ENCODE peak calls at places on chromosomes 6 and 20, in nine cellular contexts. C is heart right ventricle, W is epithelial cell of esophagus, X is ascending aorta, O is PC-9, Y is cardiac fibroblast, I is breast epithelium, D is HepG2, Q is hepatocyte. U is an unnamed sample.

GRCh38 chr20:12345978-12346377 is 428.3 kb downstream of the BTBD3 start:
- DNase-seq in C (no peak), W (no peak), X (no peak), O (no peak), Y (no peak), I (no peak), D (no peak), Q (no peak), U (no peak)

GRCh38 chr6:72250664-72251063 is 364.3 kb downstream of the RIMS1 start:
- DNase-seq in C (no peak), W (no peak), X (no peak), O (no peak), Y (peak; percentile 10), I (no peak), D (no peak), Q (no peak), U (no peak)

GRCh38 chr6:169604076-169604475 is 97.8 kb downstream of the WDR27 start:
- DNase-seq in C (no peak), W (no peak), X (no peak), O (no peak), Y (no peak), I (no peak), D (no peak), Q (no peak), U (no peak)

GRCh38 chr6:124741341-124741740 is 220.9 kb upstream of the RNF217 start:
- DNase-seq in C (no peak), W (peak; percentile 60), X (no peak), O (no peak), Y (no peak), I (no peak), D (no peak), Q (no peak), U (peak; percentile 39)

GRCh38 chr20:37305839-37306238 is 16.4 kb downstream of the MANBAL start:
- DNase-seq in C (no peak), W (no peak), X (no peak), O (no peak), Y (no peak), I (no peak), D (no peak), Q (no peak), U (no peak)

GRCh38 chr6:2744206-2744771 is 6.4 kb downstream of the MYLK4 start:
- DNase-seq in C (peak; percentile 47), W (no peak), X (no peak), O (no peak), Y (peak; percentile 35), I (no peak), D (no peak), Q (no peak), U (peak; percentile 19)

GRCh38 chr6:26103141-26103769 is 16.0 kb downstream of the HFE start:
- DNase-seq in C (no peak), W (peak; percentile 46), X (no peak), O (no peak), Y (peak; percentile 73), I (no peak), D (peak; percentile 66), Q (peak; percentile 46), U (peak; percentile 6)

GRCh38 chr6:18515767-18516166 is 128.6 kb downstream of the RNF144B start:
- DNase-seq in C (no peak), W (peak; percentile 56), X (no peak), O (no peak), Y (no peak), I (no peak), D (no peak), Q (no peak), U (peak; percentile 38)

GRCh38 chr6:135196739-135197510 is 15.8 kb downstream of the MYB start:
- DNase-seq in C (no peak), W (no peak), X (no peak), O (no peak), Y (no peak), I (no peak), D (no peak), Q (no peak), U (no peak)

GRCh38 chr6:30556714-30556963 is 350 bp upstream of the GNL1 start:
- DNase-seq in C (peak; percentile 92), W (peak; percentile 85), X (peak; percentile 95), O (peak; percentile 89), Y (no peak), I (peak; percentile 80), D (no peak), Q (peak; percentile 92), U (no peak)

GRCh38 chr6:47484616-47485015 is 7.0 kb downstream of the CD2AP start:
- DNase-seq in C (no peak), W (peak; percentile 87), X (no peak), O (no peak), Y (peak; percentile 37), I (no peak), D (no peak), Q (peak; percentile 16), U (peak; percentile 60)

GRCh38 chr6:158046201-158047119 is 64.8 kb downstream of the SYNJ2 start:
- DNase-seq in C (no peak), W (no peak), X (no peak), O (no peak), Y (no peak), I (no peak), D (no peak), Q (no peak), U (no peak)

GRCh38 chr6:40160826-40161225 is 226.6 kb upstream of the MOCS1 start:
- DNase-seq in C (no peak), W (peak; percentile 11), X (no peak), O (no peak), Y (no peak), I (no peak), D (no peak), Q (peak; percentile 32), U (no peak)

GRCh38 chr6:89330910-89331309 is 15.8 kb upstream of the GABRR2 start:
- DNase-seq in C (no peak), W (no peak), X (no peak), O (no peak), Y (no peak), I (no peak), D (no peak), Q (no peak), U (no peak)

GRCh38 chr6:37099442-37099841 is 70.5 kb upstream of the PIM1 start:
- DNase-seq in C (no peak), W (peak; percentile 86), X (no peak), O (no peak), Y (no peak), I (no peak), D (peak; percentile 61), Q (no peak), U (no peak)

GRCh38 chr6:75932067-75932466 is 140.4 kb downstream of the IMPG1 start:
- DNase-seq in C (no peak), W (peak; percentile 41), X (no peak), O (peak; percentile 18), Y (peak; percentile 19), I (no peak), D (peak; percentile 49), Q (peak; percentile 69), U (peak; percentile 35)
- TF ChIP-seq CTCF in C (peak; percentile 61), W (peak; percentile 59), X (no peak), O (peak; percentile 63), Y (peak; percentile 60), I (no peak), D (peak; percentile 78), Q (peak; percentile 75), U (peak; percentile 86)

DNA sequence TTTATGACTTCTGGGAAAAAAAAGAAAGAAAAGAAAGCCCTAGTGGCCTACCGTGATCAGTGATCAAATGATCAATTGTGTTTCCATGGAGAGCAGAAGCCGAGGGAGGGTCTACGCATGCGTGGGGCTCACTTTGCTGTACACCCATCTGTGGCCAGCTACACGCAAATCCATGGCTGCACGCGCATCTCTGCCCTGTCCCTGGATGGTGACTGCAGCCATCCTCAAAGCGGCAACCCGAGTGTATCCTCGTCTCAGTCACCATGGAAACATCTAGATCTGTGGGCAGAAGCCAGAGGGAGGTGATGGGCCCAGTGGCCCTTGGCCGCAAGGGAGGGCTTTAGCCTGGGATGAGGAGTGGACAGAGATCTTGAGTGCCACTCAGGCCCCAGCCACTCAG is 786 bp upstream of the ULBP3 start:
- DNase-seq in C (no peak), W (no peak), X (no peak), O (no peak), Y (no peak), I (no peak), D (no peak), Q (peak; percentile 29), U (no peak)
- H3K4me3 ChIP-seq in C (no peak overlapping the region), W (no peak overlapping the region), X (peak overlapping the region; percentile 63), O (no peak overlapping the region), Y (no peak overlapping the region), I (peak overlapping the region; percentile 71), D (no peak overlapping the region), Q (no peak overlapping the region), U (no peak overlapping the region)

DNA sequence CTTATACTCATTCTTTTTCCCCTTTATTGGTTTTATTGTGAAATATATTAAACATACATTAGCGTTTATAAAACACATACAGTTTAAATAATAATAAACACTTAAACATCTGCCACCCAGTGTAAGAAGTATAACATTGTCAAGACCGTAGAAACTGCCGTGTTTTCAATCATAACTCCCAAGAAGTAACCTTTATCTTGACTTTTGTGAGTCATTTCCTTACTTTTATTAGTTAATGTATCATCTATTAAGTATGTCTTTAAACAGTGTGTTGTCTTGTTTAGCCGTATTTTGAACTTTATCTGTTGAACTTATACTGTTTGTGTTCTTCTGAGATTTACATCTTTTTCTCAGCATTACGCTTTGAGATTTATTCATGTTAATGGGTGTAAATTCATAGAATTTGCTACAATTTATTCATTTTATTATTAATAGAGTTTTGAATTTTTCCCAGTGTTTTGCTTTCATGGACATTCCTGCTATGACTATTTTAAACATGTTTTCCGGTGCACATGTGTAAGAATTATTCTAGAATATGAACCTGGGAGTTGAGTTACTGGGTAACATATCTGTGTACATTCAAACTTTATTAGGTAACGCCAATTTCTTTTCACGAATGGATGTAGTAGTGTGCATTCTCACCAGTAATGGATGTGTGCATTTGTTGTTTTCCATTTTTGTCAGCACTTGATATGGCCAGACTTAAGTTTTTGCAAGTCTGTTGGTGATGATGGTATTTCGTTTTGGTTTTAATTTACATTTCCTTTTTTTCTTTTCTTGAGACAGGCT is 118.6 kb downstream of the CDKAL1 start:
- DNase-seq in C (no peak), W (peak; percentile 59), X (no peak), O (no peak), Y (peak; percentile 62), I (no peak), D (no peak), Q (peak; percentile 12), U (peak; percentile 20)
- TF ChIP-seq CTCF in C (no peak), W (no peak), X (no peak), O (no peak), Y (no peak), I (no peak), D (no peak), Q (no peak), U (no peak)

GRCh38 chr20:709864-710761 is 34.5 kb upstream of the SCRT2 start:
- DNase-seq in C (no peak), W (no peak), X (no peak), O (no peak), Y (no peak), I (no peak), D (no peak), Q (no peak), U (no peak)
- H3K4me3 ChIP-seq in C (peak overlapping the region; percentile 10), W (no peak overlapping the region), X (peak overlapping the region; percentile 21), O (no peak overlapping the region), Y (no peak overlapping the region), I (peak overlapping the region; percentile 32), D (no peak overlapping the region), Q (no peak overlapping the region), U (no peak overlapping the region)